ENCODE peak calls at places on chromosomes 16 and 17, in six cellular contexts. E is HepG2, G is A549, O is GM12878, K is K562, Z is endothelial cell of umbilical vein. N is an unnamed sample.

GRCh38 chr16:23131841-23132576 is 17.2 kb downstream of the USP31 start:
- DNase-seq in Z (peak; percentile 96), K (no peak), O (no peak), G (no peak), E (no peak), N (no peak)

GRCh38 chr17:28507567-28508195 is 1.5 kb downstream of the FOXN1 start:
- DNase-seq in O (no peak), E (no peak), K (peak; percentile 50), G (no peak), Z (no peak), N (no peak)

GRCh38 chr17:78486228-78486802 is 90.9 kb downstream of the DNAH17 start:
- DNase-seq in E (no peak), Z (no peak), K (no peak), G (no peak), O (no peak), N (no peak)

GRCh38 chr16:85058909-85059308 is 31.3 kb downstream of the KIAA0513 start:
- DNase-seq in K (no peak), E (no peak), Z (no peak), O (no peak), G (no peak), N (no peak)

GRCh38 chr16:11735801-11736200 is 6.9 kb downstream of the TXNDC11 start:
- DNase-seq in O (no peak), E (no peak), G (no peak), K (no peak), Z (no peak), N (no peak)

GRCh38 chr17:1561420-1562177 is 993 bp downstream of the PITPNA start:
- DNase-seq in K (no peak), G (no peak), Z (peak; percentile 24), O (no peak), E (no peak), N (peak; percentile 41)

GRCh38 chr17:48671697-48672171 is 45.6 kb upstream of the HOXB9 start:
- DNase-seq in E (peak; percentile 61), Z (peak; percentile 77), G (peak; percentile 79), O (no peak), K (peak; percentile 70), N (peak; percentile 61)

GRCh38 chr16:4372315-4372577 is 598 bp downstream of the VASN start:
- DNase-seq in E (no peak), G (no peak), O (no peak), Z (no peak), K (no peak), N (no peak)

GRCh38 chr17:72677714-72678390 is 414.6 kb downstream of the SLC39A11 start:
- DNase-seq in Z (no peak), K (no peak), E (no peak), O (no peak), G (no peak), N (no peak)

GRCh38 chr17:21304091-21304490 is 19.6 kb downstream of the MAP2K3 start:
- DNase-seq in K (peak; percentile 6), Z (peak; percentile 1), E (no peak), G (no peak), O (no peak), N (no peak)

GRCh38 chr17:17416007-17416399 is 60.8 kb upstream of the MED9 start:
- DNase-seq in E (peak; percentile 91), G (peak; percentile 91), K (peak; percentile 85), O (peak; percentile 31), Z (peak; percentile 91), N (peak; percentile 91)

GRCh38 chr17:19717411-19717908 is 1.1 kb upstream of the SLC47A2 start:
- DNase-seq in O (no peak), E (no peak), K (no peak), Z (no peak), G (no peak), N (no peak)

GRCh38 chr17:19720210-19720475 is 3.8 kb upstream of the SLC47A2 start:
- DNase-seq in E (no peak), G (no peak), Z (no peak), K (no peak), O (no peak), N (no peak)

GRCh38 chr17:19718041-19718612 is 1.7 kb upstream of the SLC47A2 start:
- DNase-seq in Z (no peak), K (no peak), E (no peak), G (no peak), O (no peak), N (no peak)

GRCh38 chr17:19719365-19720209 is 3.2 kb upstream of the SLC47A2 start:
- DNase-seq in Z (no peak), E (no peak), O (no peak), K (no peak), G (peak; percentile 63), N (no peak)

GRCh38 chr17:19718613-19719364 is 2.4 kb upstream of the SLC47A2 start:
- DNase-seq in O (no peak), E (peak; percentile 38), Z (no peak), K (peak; percentile 16), G (peak; percentile 65), N (peak; percentile 22)
- TF ChIP-seq MYC in O (no peak), E (no peak), Z (no peak), K (no peak), G (no peak), N (no peak)

DNA sequence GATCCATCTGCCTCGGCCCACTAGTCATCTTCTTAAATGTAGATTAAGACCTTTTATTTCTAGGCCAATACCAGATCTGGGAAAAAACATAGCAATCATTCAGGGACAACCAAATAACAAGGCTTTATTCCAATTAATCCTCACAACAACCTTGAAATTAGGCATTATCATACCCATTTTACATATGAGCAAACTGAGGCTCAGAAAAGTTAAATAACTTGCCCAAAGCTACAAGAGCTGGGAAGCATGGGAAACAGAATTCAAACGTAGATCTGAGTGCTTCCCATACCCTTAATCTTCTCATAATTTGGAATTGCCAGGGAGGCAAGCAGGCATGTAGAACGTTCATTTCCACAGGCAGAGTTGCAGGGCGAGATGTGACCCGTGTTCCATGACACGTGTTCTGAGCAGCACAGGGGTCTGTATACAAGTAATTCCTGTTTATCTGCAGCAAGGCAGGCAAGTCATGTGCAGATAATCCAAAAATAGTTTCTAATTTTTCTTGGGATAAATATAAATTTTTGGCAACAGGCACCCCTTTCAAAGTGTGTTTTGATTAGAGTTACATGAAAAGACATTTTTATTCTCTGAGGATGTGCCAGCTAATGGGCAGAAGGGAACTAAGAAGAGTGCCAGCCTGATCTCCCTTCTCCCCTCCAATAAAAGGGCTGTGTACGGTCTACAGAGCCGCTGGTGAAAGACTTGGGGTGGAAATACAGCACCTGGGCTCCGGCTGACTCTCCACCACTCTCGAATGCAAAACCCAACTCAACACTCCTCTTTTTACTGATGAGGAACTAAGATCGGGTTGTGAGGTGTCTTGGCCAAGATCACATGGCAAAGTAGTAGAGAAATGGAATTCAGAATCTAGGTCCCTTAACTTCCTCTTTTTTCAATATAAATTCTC is 27.7 kb upstream of the MYOCD start:
- DNase-seq in O (no peak), K (no peak), G (no peak), Z (no peak), E (no peak), N (no peak)
- TF ChIP-seq POLR2A in O (no peak), K (no peak), G (no peak), Z (no peak), E (no peak), N (no peak)

GRCh38 chr17:50201226-50201854 is at the start of gene COL1A1:
- DNase-seq in K (no peak), Z (no peak), E (no peak), G (no peak), O (no peak), N (no peak)
- TF ChIP-seq MYC in K (no peak), Z (no peak), E (no peak), G (no peak), O (no peak), N (no peak)

DNA sequence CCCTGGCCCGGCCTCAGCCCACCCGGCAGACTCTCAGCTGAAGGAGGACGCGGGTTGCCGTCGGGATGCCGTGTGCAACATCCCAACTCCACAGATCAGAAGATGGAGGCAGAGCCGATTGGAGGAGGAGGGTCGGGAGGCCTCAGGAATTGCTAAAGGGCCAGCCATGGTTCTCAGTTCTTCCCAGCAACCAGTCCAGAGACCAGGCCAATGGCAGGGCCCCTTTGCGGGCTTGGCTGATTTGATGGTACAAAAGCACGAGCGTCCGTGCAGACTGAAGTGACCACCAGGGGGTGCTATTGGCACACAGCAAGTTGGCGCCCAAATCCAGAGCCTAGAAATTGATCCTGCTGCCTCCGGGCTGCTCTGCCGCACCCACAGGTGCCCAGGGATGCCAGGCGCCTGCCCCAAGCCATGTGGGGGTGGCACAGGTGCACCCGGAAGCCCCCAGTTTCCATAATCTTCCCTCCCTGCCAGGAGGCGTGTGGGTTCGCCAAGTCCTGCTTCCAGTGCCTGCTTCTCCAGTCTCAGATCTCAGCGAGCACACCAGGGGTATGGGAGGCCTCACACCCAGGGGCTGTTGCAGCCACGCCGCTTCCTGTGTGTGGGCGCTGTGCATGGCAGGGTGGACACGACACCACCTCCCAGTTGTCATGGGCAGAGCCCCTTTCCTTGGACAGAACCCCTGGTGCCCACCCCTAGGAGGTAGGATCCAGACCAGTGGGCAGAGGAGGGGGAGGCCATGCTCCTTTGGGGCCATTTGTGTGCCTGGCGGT is 7.1 kb upstream of the TEX19 start:
- DNase-seq in E (peak; percentile 89), Z (peak; percentile 85), G (peak; percentile 93), O (no peak), K (peak; percentile 68), N (peak; percentile 90)
- TF ChIP-seq POLR2A in E (no peak), Z (no peak), G (no peak), O (no peak), K (no peak), N (no peak)

GRCh38 chr17:19979917-19980770 is 2.5 kb upstream of the AKAP10 start:
- DNase-seq in K (no peak), Z (peak; percentile 35), O (no peak), G (no peak), E (no peak), N (peak; percentile 39)
- TF ChIP-seq MYC in K (no peak), Z (no peak), O (no peak), G (no peak), E (no peak), N (no peak)

GRCh38 chr16:82175627-82176026 is 5.6 kb upstream of the MPHOSPH6 start:
- DNase-seq in E (no peak), G (no peak), O (no peak), K (no peak), Z (no peak), N (peak; percentile 12)

GRCh38 chr16:82167670-82168069 is 2.4 kb downstream of the MPHOSPH6 start:
- DNase-seq in Z (no peak), O (no peak), K (no peak), G (no peak), E (no peak), N (no peak)

GRCh38 chr16:82169861-82170845 is at the start of gene MPHOSPH6:
- DNase-seq in O (peak; percentile 41), E (peak; percentile 84), Z (peak; percentile 92), G (peak; percentile 91), K (peak; percentile 97), N (peak; percentile 95)
- TF ChIP-seq POLR2A in O (peak; percentile 82), E (peak; percentile 95), Z (peak; percentile 74), G (peak; percentile 96), K (peak; percentile 92), N (peak; percentile 84)

DNA sequence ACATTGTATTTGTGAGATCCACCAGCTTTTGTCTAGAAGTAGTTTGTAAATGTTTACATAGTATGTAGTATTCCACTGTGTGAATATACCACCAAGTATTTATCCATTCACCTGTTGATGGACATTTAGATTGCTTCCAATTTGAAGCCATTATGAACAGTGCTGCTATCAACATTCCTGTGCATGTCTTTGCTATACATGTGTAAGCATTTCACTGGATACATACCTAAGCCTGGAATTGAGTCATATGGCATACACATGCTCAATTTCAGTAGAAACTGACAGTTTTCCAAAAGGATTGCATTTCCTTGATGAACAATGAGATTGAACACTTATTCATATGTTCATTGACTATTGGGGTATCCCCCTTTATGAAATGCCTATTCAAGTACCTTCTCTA is 540.6 kb upstream of the SOX9 start:
- DNase-seq in E (no peak), G (no peak), Z (no peak), O (no peak), K (no peak), N (no peak)
- TF ChIP-seq MYC in E (no peak), G (no peak), Z (no peak), O (no peak), K (no peak), N (no peak)